ENCODE peak calls at places on chromosome 1, in four cellular contexts. T is epithelial cell of esophagus, X is WTC11, S is pancreas. D is an unnamed sample.
A peak's percentile ranks its signal among the peaks of the same experiment; 100 is the strongest.

GRCh38 chr1:36351222-36351977 is 28.0 kb upstream of the EVA1B start:
- DNase-seq in T (peak; percentile 88), S (no peak), X (no peak), D (peak; percentile 91)

GRCh38 chr1:192732787-192733186 is 76.1 kb upstream of the RGS2 start:
- DNase-seq in S (no peak), T (peak; percentile 15), X (no peak), D (peak; percentile 25)

GRCh38 chr1:12035306-12035705 is 16.0 kb downstream of the MIIP start:
- DNase-seq in X (no peak), S (no peak), T (no peak), D (no peak)

GRCh38 chr1:235074335-235075120 is 54.1 kb downstream of the TOMM20 start:
- DNase-seq in X (no peak), T (peak; percentile 79), S (peak; percentile 55), D (peak; percentile 73)

GRCh38 chr1:31371560-31371959 is 1.3 kb downstream of the FABP3 start:
- DNase-seq in T (no peak), S (no peak), X (no peak), D (no peak)

GRCh38 chr1:97160796-97161195 is 439.2 kb downstream of the PTBP2 start:
- DNase-seq in T (peak; percentile 6), X (no peak), S (no peak), D (no peak)

GRCh38 chr1:234957330-234958065 is 171.1 kb downstream of the TOMM20 start:
- DNase-seq in X (peak; percentile 37), S (peak; percentile 79), T (peak; percentile 48), D (peak; percentile 86)

GRCh38 chr1:182347019-182347418 is 44.6 kb downstream of the GLUL start:
- DNase-seq in T (no peak), S (no peak), X (no peak), D (no peak)

GRCh38 chr1:67683736-67684525 is 1.1 kb upstream of the GADD45A start:
- DNase-seq in S (no peak), T (peak; percentile 88), X (no peak), D (peak; percentile 78)

GRCh38 chr1:166907763-166908162 is 31.7 kb upstream of the TADA1 start:
- DNase-seq in T (no peak), X (no peak), S (no peak), D (no peak)

GRCh38 chr1:212871976-212872375 is 13.9 kb downstream of the FLVCR1 start:
- DNase-seq in S (no peak), X (no peak), T (no peak), D (no peak)

GRCh38 chr1:244302889-244303609 is 148.7 kb downstream of the ADSS2 start:
- DNase-seq in X (no peak), T (peak; percentile 89), S (no peak), D (peak; percentile 80)

GRCh38 chr1:10904396-10905358 is 107.8 kb upstream of the TARDBP start:
- DNase-seq in T (no peak), S (no peak), X (no peak), D (no peak)

GRCh38 chr1:42385283-42385682 is 4.7 kb downstream of the RIMKLA start:
- DNase-seq in T (no peak), S (no peak), X (no peak), D (peak; percentile 38)

GRCh38 chr1:57198912-57199311 is 224.9 kb downstream of the DAB1 start:
- DNase-seq in X (no peak), S (no peak), T (no peak), D (no peak)

GRCh38 chr1:203428981-203429599 is 46.5 kb upstream of the PRELP start:
- DNase-seq in T (peak; percentile 15), X (no peak), S (no peak), D (no peak)

GRCh38 chr1:19209439-19209989 is 552 bp downstream of the UBR4 start:
- DNase-seq in X (no peak), T (peak; percentile 39), S (no peak), D (peak; percentile 5)

GRCh38 chr1:44168520-44169098 is 27.2 kb upstream of the KLF18 start:
- DNase-seq in X (no peak), T (no peak), S (no peak), D (no peak)

GRCh38 chr1:44174630-44175029 is 33.2 kb upstream of the KLF18 start:
- DNase-seq in X (no peak), T (no peak), S (no peak), D (peak; percentile 5)

DNA sequence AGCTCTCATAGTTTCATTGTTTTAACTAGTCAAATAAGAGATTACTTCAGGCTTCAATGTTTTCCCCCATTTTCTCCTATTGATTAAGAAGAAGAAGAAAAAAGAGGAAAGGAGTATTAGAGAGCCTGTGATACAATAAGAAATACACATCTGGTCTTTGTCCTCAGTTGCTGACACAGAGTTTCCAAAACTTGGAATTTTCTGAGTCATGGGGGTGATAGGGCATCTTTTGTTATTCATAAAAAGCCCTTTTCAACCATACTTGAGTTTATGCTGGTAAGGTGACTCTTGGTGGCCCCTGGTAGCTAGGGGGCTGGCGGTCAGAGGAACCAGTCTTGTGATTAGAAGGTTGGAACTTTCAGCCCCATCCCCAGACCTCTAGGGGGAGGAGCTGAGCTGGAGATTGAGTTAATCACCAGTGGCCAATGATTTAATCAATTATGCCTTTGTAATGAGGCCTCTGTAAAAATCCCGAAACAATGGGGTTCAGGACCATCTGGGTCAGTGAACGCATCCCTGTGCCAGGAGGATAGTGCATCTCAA is 28.9 kb upstream of the KLF18 start:
- DNase-seq in X (no peak), S (no peak), T (no peak), D (peak; percentile 14)
- TF ChIP-seq CTCF in X (no peak), S (no peak), T (no peak), D (no peak)

DNA sequence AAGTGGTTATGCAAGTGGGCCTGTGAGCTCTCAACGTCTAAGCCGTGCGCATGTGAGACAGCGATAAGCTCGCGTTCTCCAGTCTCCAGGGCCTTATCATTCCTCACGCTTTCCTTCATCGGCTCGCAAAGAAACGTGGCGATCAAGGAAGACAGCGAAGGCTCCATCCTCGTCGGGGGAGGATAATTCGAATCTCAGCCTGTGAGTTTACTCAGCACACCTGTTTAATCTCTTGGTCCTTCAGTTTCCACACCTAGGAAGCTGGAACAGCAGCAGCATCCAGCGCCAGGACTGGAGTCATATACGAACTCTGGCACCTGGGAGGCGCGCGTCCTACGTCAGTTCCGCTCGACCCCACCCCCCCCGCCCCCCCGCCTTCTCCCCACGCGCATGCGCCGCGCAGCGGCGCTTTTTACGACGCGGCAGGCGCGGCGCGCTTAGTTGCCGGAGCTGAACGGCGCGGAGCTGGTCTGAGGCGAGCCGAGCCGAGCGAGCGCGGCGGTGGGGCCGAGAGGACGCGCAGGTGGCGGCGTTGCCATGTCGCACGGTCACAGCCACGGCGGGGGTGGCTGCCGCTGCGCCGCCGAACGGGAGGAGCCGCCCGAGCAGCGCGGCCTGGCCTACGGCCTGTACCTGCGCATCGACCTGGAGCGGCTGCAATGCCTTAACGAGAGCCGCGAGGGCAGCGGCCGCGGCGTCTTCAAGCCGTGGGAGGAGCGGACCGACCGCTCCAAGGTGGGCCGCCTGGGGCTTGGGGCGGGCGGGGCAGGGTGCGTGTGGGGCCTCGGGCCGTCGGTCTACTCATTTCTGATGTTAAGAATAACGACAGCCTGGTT is at the start of gene PITHD1:
- DNase-seq in S (peak; percentile 87), X (peak; percentile 76), T (peak; percentile 86), D (peak; percentile 86)
- TF ChIP-seq CTCF in S (no peak), X (no peak), T (no peak), D (no peak)

DNA sequence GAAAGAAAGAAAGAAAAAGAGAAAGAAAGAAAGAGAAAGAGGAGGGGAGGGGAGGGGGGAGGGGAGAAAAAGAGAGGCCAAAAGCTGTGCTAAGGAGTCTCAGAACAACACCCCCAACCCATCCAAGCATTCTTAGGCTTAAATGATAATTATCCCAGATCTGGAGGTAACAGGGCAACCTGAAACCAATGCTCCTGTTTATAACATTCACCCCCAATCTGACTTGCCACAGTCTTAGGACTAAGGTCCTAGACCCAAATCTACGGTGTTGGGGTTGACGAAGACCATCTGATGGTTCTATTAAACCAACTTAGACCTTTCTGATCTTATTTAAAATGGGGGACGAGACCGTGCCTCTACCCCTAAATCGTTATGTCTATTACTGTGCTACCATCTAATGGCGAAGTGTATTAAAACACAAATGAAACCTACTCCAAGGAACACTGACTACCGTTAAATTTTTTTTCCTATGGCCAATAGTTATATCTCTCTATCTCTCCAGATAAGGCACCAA is 119.3 kb upstream of the CDC42BPA start:
- DNase-seq in X (no peak), S (no peak), T (peak; percentile 59), D (peak; percentile 90)
- TF ChIP-seq CTCF in X (no peak), S (peak; percentile 16), T (peak; percentile 49), D (peak; percentile 98)

GRCh38 chr1:217062566-217062965 is 339.3 kb upstream of the ESRRG start:
- DNase-seq in S (no peak), X (no peak), T (peak; percentile 21), D (no peak)

GRCh38 chr1:217053666-217054065 is 330.4 kb upstream of the ESRRG start:
- DNase-seq in T (no peak), X (no peak), S (no peak), D (no peak)

GRCh38 chr1:217063065-217063908 is 340.1 kb upstream of the ESRRG start:
- DNase-seq in S (no peak), T (no peak), X (no peak), D (no peak)

GRCh38 chr1:217059401-217059800 is 336.2 kb upstream of the ESRRG start:
- DNase-seq in T (no peak), X (no peak), S (no peak), D (no peak)
- TF ChIP-seq CTCF in T (no peak), X (no peak), S (no peak), D (peak; percentile 22)

GRCh38 chr1:160124709-160125478 is 9.3 kb downstream of the ATP1A2 start:
- DNase-seq in T (peak; percentile 90), X (no peak), S (no peak), D (peak; percentile 98)
- TF ChIP-seq CTCF in T (peak; percentile 16), X (no peak), S (no peak), D (peak; percentile 57)

GRCh38 chr1:242318140-242318539 is 206.4 kb downstream of the PLD5 start:
- DNase-seq in X (peak; percentile 11), S (peak; percentile 17), T (peak; percentile 9), D (no peak)
- TF ChIP-seq CTCF in X (no peak), S (no peak), T (no peak), D (no peak)

DNA sequence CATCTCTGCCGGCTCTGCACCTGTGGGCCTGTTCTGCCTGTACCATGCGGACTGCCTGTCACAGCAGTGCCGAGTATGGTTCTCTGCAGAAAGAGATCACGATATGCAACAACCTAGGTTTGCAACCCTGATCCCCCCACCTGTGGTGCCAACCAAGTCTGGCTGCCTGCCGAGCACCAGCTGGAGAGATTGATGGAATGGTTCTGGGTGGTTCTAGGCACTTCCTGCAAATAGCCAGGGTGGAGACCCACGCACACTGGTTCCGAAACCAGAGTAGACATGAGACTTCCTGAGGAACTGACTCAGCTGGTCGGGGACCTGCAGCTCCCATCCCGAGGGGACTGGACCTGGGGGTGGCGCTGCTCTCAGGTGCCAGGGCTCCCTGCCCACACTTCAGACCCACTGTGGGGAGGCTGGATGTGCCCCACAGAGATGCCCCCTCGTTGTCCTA is 5.4 kb downstream of the TPRG1L start:
- DNase-seq in S (no peak), T (no peak), X (no peak), D (no peak)
- TF ChIP-seq CTCF in S (no peak), T (no peak), X (no peak), D (no peak)

GRCh38 chr1:984476-984814 is 2.6 kb upstream of the PERM1 start:
- DNase-seq in T (no peak), X (no peak), S (no peak), D (no peak)
- TF ChIP-seq CTCF in T (no peak), X (no peak), S (no peak), D (peak; percentile 9)

D was measured in PC-3.